ENCODE peak calls at places on chromosomes 3 and 15, in eight cellular contexts. F is PC-3, K is neural progenitor cell, W is MM.1S, I is A673, L is GM23338, D is HCT116, U is astrocyte. N is an unnamed sample.

GRCh38 chr3:195467641-195468390 is 25.0 kb upstream of the ACAP2 start:
- DNase-seq in W (no peak), F (no peak), K (no peak), I (no peak), L (no peak), D (no peak), U (peak), N (peak)

GRCh38 chr3:172550347-172550943 is 27.2 kb upstream of the TNFSF10 start:
- DNase-seq in I (peak), D (peak), K (no peak), U (peak), W (no peak), F (peak), L (no peak), N (peak)

GRCh38 chr3:48765376-48765775 is 48.4 kb upstream of the IP6K2 start:
- DNase-seq in K (no peak), F (peak), W (no peak), U (no peak), D (no peak), I (no peak), L (peak), N (peak)

GRCh38 chr15:40845036-40845435 is 1.2 kb downstream of the SPINT1 start:
- DNase-seq in W (no peak), U (no peak), I (no peak), F (no peak), L (no peak), D (no peak), K (no peak), N (no peak)

GRCh38 chr3:88267847-88268246 is 118.1 kb downstream of the C3orf38 start:
- DNase-seq in L (no peak), U (no peak), K (no peak), W (no peak), F (no peak), D (no peak), I (no peak), N (no peak)

GRCh38 chr3:4720316-4721075 is 227.3 kb downstream of the ITPR1 start:
- DNase-seq in F (peak), I (peak), W (no peak), L (peak), K (peak), D (peak), U (peak), N (peak)

GRCh38 chr3:19596408-19596807 is 337.6 kb downstream of the EFHB start:
- DNase-seq in D (no peak), L (no peak), I (no peak), W (peak), U (no peak), F (no peak), K (no peak), N (no peak)

GRCh38 chr15:53830707-53831386 is 71.4 kb upstream of the WDR72 start:
- DNase-seq in L (no peak), W (no peak), K (no peak), I (no peak), F (no peak), U (no peak), D (no peak), N (no peak)

GRCh38 chr3:69326821-69327433 is 59.0 kb downstream of the FRMD4B start:
- DNase-seq in U (no peak), I (no peak), W (peak), K (no peak), L (no peak), D (no peak), F (no peak), N (no peak)

GRCh38 chr15:42385980-42386695 is 26.8 kb downstream of the CAPN3 start:
- DNase-seq in L (no peak), F (no peak), I (no peak), K (no peak), D (no peak), U (no peak), W (no peak), N (no peak)

GRCh38 chr3:157182879-157183278 is 22.9 kb upstream of the CCNL1 start:
- DNase-seq in W (no peak), I (no peak), U (no peak), F (no peak), D (no peak), L (no peak), K (no peak), N (no peak)

GRCh38 chr3:114899186-114899931 is 247.7 kb downstream of the ZBTB20 start:
- DNase-seq in D (no peak), W (peak), L (peak), U (peak), I (no peak), K (peak), F (no peak), N (no peak)

GRCh38 chr3:194675081-194675640 is 3.2 kb upstream of the LSG1 start:
- DNase-seq in D (no peak), I (no peak), L (no peak), F (no peak), K (no peak), U (peak), W (no peak), N (no peak)

GRCh38 chr3:197007296-197007940 is 22.2 kb downstream of the MELTF start:
- DNase-seq in I (no peak), D (no peak), L (no peak), F (no peak), W (no peak), U (no peak), K (no peak), N (no peak)

GRCh38 chr3:184965639-184966430 is 153.9 kb downstream of the VPS8 start:
- DNase-seq in U (no peak), D (no peak), F (no peak), L (peak), I (no peak), K (peak), W (no peak), N (no peak)

GRCh38 chr15:72110355-72110754 is 7.6 kb downstream of the MYO9A start:
- DNase-seq in K (no peak), F (peak), I (no peak), D (no peak), W (no peak), U (no peak), L (no peak), N (no peak)
- TF ChIP-seq EZH2 in K (no peak), F (no peak), I (no peak), D (no peak), W (no peak), U (no peak), L (no peak), N (no peak)

GRCh38 chr3:47578119-47578630 is 490 bp downstream of the CSPG5 start:
- DNase-seq in K (peak), U (no peak), D (no peak), F (no peak), I (peak), W (peak), L (peak), N (no peak)

GRCh38 chr3:47579875-47580274 is 1.2 kb upstream of the CSPG5 start:
- DNase-seq in U (no peak), D (no peak), I (no peak), L (no peak), W (peak), K (no peak), F (no peak), N (no peak)

GRCh38 chr3:47577583-47578118 is 1.0 kb downstream of the CSPG5 start:
- DNase-seq in W (no peak), D (no peak), I (no peak), F (no peak), L (peak), U (no peak), K (peak), N (no peak)

GRCh38 chr3:47581422-47581821 is 2.8 kb upstream of the CSPG5 start:
- DNase-seq in K (no peak), I (no peak), L (no peak), W (no peak), D (no peak), U (no peak), F (no peak), N (no peak)

DNA sequence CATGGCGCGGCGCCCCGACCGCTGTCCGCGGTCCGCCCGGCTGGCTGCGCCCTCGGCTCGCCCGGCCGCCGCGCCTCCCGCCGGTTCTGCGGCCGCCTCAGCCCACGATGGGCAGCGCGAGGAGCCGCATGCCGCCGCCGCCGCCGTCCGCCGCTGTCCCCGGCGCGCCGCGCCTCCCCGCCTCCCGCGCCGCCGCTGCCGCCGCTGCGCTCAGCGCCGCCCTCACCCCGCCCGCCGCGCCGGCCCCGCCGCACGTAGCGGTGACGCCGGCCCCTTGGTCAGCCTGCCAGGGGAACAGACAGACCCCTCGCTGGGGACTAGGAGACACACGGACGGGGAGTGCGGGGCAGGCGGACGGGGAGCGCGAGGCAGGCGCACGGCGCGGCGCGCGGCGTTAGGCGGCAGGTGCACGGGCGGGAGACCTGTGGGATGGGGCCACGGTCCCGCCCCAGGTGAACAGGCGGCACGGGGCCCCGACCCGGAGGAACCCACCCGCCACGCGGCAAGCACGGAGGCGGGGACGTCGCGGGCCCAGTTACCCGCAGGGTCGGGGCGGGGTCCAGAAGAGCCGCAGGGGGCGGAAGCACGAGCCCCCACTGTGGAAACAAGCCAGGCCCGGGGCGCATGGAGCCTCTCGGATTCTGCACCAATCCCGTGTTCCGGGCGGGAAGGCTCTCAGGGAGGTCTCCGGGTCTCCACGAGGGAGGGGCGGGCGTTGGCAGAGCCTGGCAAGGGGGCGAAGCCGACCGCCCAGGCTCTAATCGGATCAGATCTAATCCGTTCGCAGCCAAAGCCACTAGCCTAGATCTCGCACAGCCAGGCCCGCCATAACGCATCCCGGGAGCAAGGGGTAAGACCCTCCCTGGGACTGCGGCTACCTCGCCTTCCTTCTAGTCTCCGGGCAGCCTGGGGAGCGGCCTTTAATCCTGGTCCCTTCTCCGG is at the start of gene CSPG5:
- DNase-seq in W (peak), K (peak), D (no peak), F (no peak), I (peak), L (peak), U (no peak), N (no peak)
- TF ChIP-seq EZH2 in W (no peak), K (peak), D (no peak), F (no peak), I (no peak), L (no peak), U (peak), N (peak)

DNA sequence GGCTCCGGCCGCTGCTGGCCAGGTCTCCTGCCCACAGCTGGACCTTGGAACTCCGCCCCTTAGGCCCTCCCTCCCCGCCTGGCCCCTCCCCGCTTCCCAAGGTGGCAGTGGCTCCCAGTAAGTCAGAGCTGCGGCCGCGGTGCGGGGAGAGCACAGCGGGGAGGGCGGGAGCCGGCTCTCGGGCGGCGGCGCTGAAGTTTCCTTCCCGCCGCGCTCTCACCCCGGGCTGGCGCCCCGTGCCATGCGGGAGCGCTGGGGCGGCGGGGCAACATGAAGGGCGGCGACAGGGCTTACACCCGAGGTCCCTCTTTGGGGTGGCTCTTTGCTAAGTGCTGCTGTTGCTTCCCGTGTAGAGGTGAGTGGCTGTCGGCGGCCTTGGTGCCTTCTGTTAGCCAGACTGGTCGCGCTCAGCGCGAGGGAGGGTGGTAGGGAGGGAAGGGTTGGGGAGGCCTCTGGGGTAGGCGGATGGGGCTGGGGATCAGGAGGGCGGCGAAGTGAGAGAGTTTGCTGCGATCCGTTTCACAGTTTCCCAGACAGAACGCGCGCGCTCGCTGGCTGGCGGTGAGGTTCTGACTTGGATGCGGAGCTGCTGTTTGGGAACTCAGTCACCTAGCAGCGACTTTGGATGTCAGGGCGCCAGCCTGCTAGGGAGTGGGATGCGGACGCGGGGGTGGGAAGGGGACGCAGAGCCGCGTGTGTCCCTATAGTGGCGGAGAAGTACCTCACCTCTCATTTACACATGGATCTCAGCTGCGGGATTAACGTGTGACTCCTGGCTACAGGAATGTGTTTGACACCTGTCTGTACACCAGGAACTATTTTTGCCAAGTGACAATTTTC is 145.5 kb upstream of the UMPS start:
- DNase-seq in F (peak), D (peak), L (peak), U (peak), I (peak), W (peak), K (peak), N (peak)
- TF ChIP-seq EZH2 in F (no peak), D (no peak), L (no peak), U (peak), I (no peak), W (no peak), K (peak), N (peak)

DNA sequence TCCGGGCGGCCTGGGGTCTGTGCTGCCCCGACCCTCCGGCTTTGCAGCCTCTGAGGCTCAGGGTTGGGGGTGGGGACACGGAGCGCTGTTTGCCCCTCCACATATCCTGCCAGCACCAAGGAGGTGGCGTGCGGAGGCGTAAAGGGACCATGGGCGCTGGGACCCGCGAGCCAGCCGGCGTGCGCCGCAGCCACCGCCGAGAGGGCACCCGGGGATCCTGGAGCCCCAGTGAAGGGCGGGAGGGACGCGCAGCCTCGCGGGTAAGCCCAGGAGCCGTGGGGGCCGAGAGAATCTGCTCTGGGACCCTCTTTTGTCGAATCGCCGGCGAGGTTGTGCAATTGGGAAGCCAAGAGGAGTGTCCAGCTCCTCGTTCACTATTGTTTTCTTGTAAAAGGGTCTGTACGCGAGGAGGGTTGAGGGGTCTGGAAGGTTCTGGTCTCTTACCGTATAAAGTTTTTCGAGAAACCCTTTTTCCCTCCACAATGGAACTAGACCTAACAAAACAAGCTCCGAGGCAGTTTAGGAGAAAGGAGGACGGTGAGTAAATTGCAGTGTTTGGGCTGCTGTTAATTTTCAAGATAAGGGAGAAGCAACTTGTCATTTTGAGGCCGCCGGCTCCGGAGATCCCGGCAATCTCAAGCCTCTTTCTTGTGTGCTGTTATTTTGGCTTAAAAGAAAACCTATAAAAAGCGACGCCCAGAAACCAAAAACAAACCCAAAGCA is 29.9 kb upstream of the ST3GAL6 start:
- DNase-seq in L (no peak), W (peak), F (peak), I (peak), U (peak), K (peak), D (no peak), N (peak)
- TF ChIP-seq EZH2 in L (peak), W (no peak), F (no peak), I (no peak), U (no peak), K (peak), D (no peak), N (no peak)

GRCh38 chr3:138945646-138946553 is 1.0 kb downstream of the FOXL2 start:
- DNase-seq in K (peak), F (no peak), U (no peak), L (peak), I (no peak), W (no peak), D (no peak), N (peak)
- TF ChIP-seq EZH2 in K (no peak), F (no peak), U (peak), L (peak), I (peak), W (no peak), D (no peak), N (peak)

DNA sequence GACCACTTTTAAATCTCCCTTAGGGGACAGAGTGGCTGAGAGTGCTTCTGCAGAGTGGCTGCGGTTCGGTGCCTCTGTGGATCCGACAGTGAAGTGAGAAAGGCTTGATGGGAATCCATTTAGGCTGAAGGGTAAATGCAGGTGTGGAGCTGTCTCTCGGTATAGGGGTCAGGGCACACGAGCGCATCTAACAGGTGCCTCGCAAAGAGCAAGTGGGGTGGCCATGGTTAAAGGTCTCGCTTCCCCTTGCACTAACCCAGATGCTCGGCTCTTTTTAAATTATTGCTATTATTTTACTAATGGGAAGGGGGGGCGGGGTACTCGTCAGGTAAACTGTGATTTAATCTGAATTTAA is 598 bp upstream of the GJD2 start:
- DNase-seq in W (no peak), D (no peak), F (no peak), I (no peak), K (no peak), L (no peak), U (no peak), N (no peak)
- TF ChIP-seq EZH2 in W (no peak), D (no peak), F (no peak), I (no peak), K (no peak), L (no peak), U (no peak), N (no peak)